ENCODE peak calls at places on chromosomes 16 and 17, in nine cellular contexts. B is fibroblast of mammary gland, G is progenitor cell of endocrine pancreas, Q is left ventricle myocardium inferior, J is HepG2, K is glutamatergic neuron, D is ovary, W is type B pancreatic cell, S is sigmoid colon. F is an unnamed sample.

GRCh38 chr17:60134396-60135159 is 15.2 kb upstream of the CA4 start:
- DNase-seq in S (peak), K (no peak), Q (no peak), J (no peak), D (no peak), W (no peak), G (no peak), B (peak), F (no peak)

GRCh38 chr16:75025766-75026165 is 26.9 kb downstream of the ZNRF1 start:
- DNase-seq in W (no peak), D (peak), S (no peak), J (no peak), Q (no peak), G (no peak), K (no peak), B (peak), F (no peak)

GRCh38 chr16:79673635-79674034 is 73.1 kb upstream of the MAF start:
- DNase-seq in S (no peak), Q (no peak), J (no peak), K (no peak), G (no peak), W (no peak), B (no peak), D (no peak), F (no peak)

GRCh38 chr16:55678061-55678935 is 22.5 kb downstream of the SLC6A2 start:
- DNase-seq in K (no peak), S (no peak), Q (peak), B (peak), W (no peak), D (no peak), J (no peak), G (no peak), F (no peak)

GRCh38 chr17:5797447-5797846 is 213.1 kb upstream of the NLRP1 start:
- DNase-seq in D (no peak), B (no peak), J (no peak), G (no peak), S (no peak), Q (no peak), W (no peak), K (no peak), F (no peak)

GRCh38 chr16:73057369-73058210 is 9.7 kb upstream of the ZFHX3 start:
- DNase-seq in S (no peak), J (no peak), D (peak), K (peak), B (no peak), G (peak), Q (peak), W (no peak), F (peak)

GRCh38 chr16:76882105-76882504 is 308.9 kb upstream of the MON1B start:
- DNase-seq in K (no peak), W (no peak), J (no peak), S (no peak), D (no peak), B (peak), G (no peak), Q (no peak), F (no peak)

GRCh38 chr17:61398721-61399130 is 917 bp upstream of the TBX2 start:
- DNase-seq in J (no peak), K (no peak), D (no peak), W (no peak), B (no peak), G (no peak), Q (no peak), S (no peak), F (no peak)

GRCh38 chr16:81158964-81159363 is 62.8 kb upstream of the GCSH start:
- DNase-seq in W (no peak), Q (no peak), J (peak), D (no peak), K (no peak), S (no peak), B (no peak), G (no peak), F (no peak)

GRCh38 chr17:11511696-11512095 is 86.6 kb upstream of the DNAH9 start:
- DNase-seq in K (no peak), G (no peak), B (no peak), W (no peak), J (peak), Q (no peak), D (no peak), S (no peak), F (no peak)

GRCh38 chr17:82963104-82963950 is 116.1 kb upstream of the METRNL start:
- DNase-seq in D (peak), J (no peak), G (peak), B (peak), K (peak), W (peak), Q (peak), S (peak), F (peak)

GRCh38 chr16:28098959-28099945 is 35.7 kb upstream of the GSG1L start:
- DNase-seq in K (peak), W (no peak), S (no peak), B (no peak), J (no peak), Q (no peak), D (no peak), G (no peak), F (no peak)

GRCh38 chr17:69375229-69375628 is 39.3 kb upstream of the MAP2K6 start:
- DNase-seq in B (no peak), S (no peak), Q (no peak), J (no peak), D (no peak), G (no peak), W (no peak), K (no peak), F (no peak)

GRCh38 chr16:71354156-71354555 is 4.4 kb upstream of the CALB2 start:
- DNase-seq in G (no peak), Q (no peak), K (no peak), W (peak), B (no peak), J (no peak), S (no peak), D (no peak), F (no peak)

GRCh38 chr16:79838860-79839259 is 238.3 kb upstream of the MAF start:
- DNase-seq in B (peak), J (no peak), Q (peak), G (no peak), D (peak), W (no peak), S (no peak), K (no peak), F (no peak)

GRCh38 chr17:35086164-35086563 is 22.7 kb upstream of the RFFL start:
- DNase-seq in S (no peak), D (no peak), J (no peak), Q (no peak), K (no peak), W (no peak), G (no peak), B (no peak), F (no peak)

GRCh38 chr17:63406689-63407330 is 39.3 kb downstream of the CYB561 start:
- DNase-seq in K (peak), W (no peak), J (peak), D (peak), B (peak), Q (no peak), G (peak), S (peak), F (peak)

GRCh38 chr17:18074566-18075272 is 13.0 kb upstream of the DRG2 start:
- DNase-seq in J (peak), G (no peak), B (peak), D (no peak), W (no peak), S (no peak), K (no peak), Q (no peak), F (no peak)

GRCh38 chr16:4917117-4917516 is 19.8 kb downstream of the PPL start:
- DNase-seq in B (peak), W (no peak), S (no peak), Q (no peak), J (no peak), D (no peak), G (no peak), K (no peak), F (no peak)

GRCh38 chr17:64276961-64277505 is 14.0 kb upstream of the TEX2 start:
- DNase-seq in W (no peak), K (no peak), Q (no peak), B (no peak), G (no peak), S (no peak), J (no peak), D (no peak), F (no peak)

GRCh38 chr16:49350265-49351103 is 23.1 kb upstream of the C16orf78 start:
- DNase-seq in J (peak), S (no peak), B (peak), W (no peak), K (peak), Q (peak), D (peak), G (peak), F (peak)

GRCh38 chr17:17575360-17576251 is 15.9 kb downstream of the PEMT start:
- DNase-seq in Q (no peak), B (peak), D (peak), W (no peak), G (no peak), J (no peak), K (no peak), S (peak), F (no peak)

GRCh38 chr16:79542196-79542859 is 58.2 kb downstream of the MAF start:
- DNase-seq in B (no peak), D (no peak), K (no peak), J (no peak), S (peak), G (no peak), W (no peak), Q (peak), F (no peak)

GRCh38 chr16:12613131-12613991 is 190.3 kb downstream of the CPPED1 start:
- DNase-seq in S (no peak), Q (no peak), B (peak), K (no peak), J (peak), W (no peak), G (no peak), D (no peak), F (no peak)

GRCh38 chr16:49021136-49021535 is 260.5 kb downstream of the CBLN1 start:
- DNase-seq in Q (no peak), K (no peak), W (no peak), S (peak), J (no peak), G (no peak), B (peak), D (no peak), F (peak)

GRCh38 chr17:42135664-42136653 is 13.4 kb downstream of the HSPB9 start:
- DNase-seq in B (peak), S (peak), K (no peak), D (peak), W (no peak), Q (peak), G (peak), J (peak), F (no peak)

GRCh38 chr17:41864498-41864836 is 756 bp downstream of the KLHL11 start:
- DNase-seq in G (no peak), K (no peak), S (peak), B (no peak), W (no peak), Q (no peak), D (no peak), J (no peak), F (no peak)

GRCh38 chr16:86578499-86579267 is at the start of gene FOXL1:
- DNase-seq in Q (peak), J (no peak), W (peak), G (no peak), S (no peak), K (peak), D (no peak), B (peak), F (peak)

GRCh38 chr17:60223456-60223855 is 73.7 kb downstream of the CA4 start:
- DNase-seq in D (no peak), W (no peak), G (no peak), K (no peak), J (no peak), B (no peak), Q (no peak), S (no peak), F (no peak)

GRCh38 chr17:1709971-1710806 is at the start of gene TLCD2:
- DNase-seq in J (no peak), B (peak), G (peak), Q (peak), D (peak), S (peak), K (peak), W (no peak), F (peak)

GRCh38 chr16:31063843-31064611 is 10.0 kb downstream of the ZNF668 start:
- DNase-seq in G (no peak), S (no peak), W (no peak), Q (no peak), B (no peak), J (no peak), D (no peak), K (no peak), F (no peak)

GRCh38 chr17:77235370-77236080 is 94.8 kb downstream of the SEC14L1 start:
- DNase-seq in D (no peak), S (no peak), W (no peak), Q (peak), B (peak), J (no peak), K (no peak), G (no peak), F (no peak)

GRCh38 chr16:60636117-60636516 is 1400.1 kb downstream of the CDH8 start:
- DNase-seq in K (no peak), S (no peak), J (no peak), B (no peak), W (no peak), D (no peak), Q (no peak), G (no peak), F (no peak)

GRCh38 chr17:80103686-80104085 is 2.3 kb downstream of the GAA start:
- DNase-seq in Q (no peak), S (no peak), B (no peak), W (no peak), J (no peak), K (no peak), G (no peak), D (no peak), F (no peak)

GRCh38 chr16:7492122-7492521 is 159.5 kb downstream of the RBFOX1 start:
- DNase-seq in W (no peak), B (no peak), G (no peak), S (no peak), K (no peak), J (no peak), D (no peak), Q (no peak), F (no peak)

GRCh38 chr16:50642349-50642748 is 38.8 kb downstream of the SNX20 start:
- DNase-seq in D (no peak), B (no peak), S (no peak), K (no peak), J (peak), G (no peak), Q (no peak), W (no peak), F (no peak)

GRCh38 chr16:8630205-8630953 is 8.9 kb downstream of the METTL22 start:
- DNase-seq in G (no peak), K (no peak), W (no peak), J (no peak), S (peak), Q (no peak), B (no peak), D (no peak), F (no peak)

GRCh38 chr17:15944720-15945492 is at the start of gene ADORA2B:
- DNase-seq in W (peak), Q (peak), G (peak), K (peak), J (peak), B (peak), S (peak), D (peak), F (peak)

GRCh38 chr16:3113765-3114479 is 1.5 kb downstream of the ZNF205 start:
- DNase-seq in G (no peak), Q (no peak), S (no peak), W (no peak), D (no peak), B (peak), K (no peak), J (no peak), F (no peak)
- TF ChIP-seq CTCF in G (no peak), Q (no peak), S (no peak), W (no peak), D (no peak), B (no peak), K (no peak), J (no peak), F (no peak)

DNA sequence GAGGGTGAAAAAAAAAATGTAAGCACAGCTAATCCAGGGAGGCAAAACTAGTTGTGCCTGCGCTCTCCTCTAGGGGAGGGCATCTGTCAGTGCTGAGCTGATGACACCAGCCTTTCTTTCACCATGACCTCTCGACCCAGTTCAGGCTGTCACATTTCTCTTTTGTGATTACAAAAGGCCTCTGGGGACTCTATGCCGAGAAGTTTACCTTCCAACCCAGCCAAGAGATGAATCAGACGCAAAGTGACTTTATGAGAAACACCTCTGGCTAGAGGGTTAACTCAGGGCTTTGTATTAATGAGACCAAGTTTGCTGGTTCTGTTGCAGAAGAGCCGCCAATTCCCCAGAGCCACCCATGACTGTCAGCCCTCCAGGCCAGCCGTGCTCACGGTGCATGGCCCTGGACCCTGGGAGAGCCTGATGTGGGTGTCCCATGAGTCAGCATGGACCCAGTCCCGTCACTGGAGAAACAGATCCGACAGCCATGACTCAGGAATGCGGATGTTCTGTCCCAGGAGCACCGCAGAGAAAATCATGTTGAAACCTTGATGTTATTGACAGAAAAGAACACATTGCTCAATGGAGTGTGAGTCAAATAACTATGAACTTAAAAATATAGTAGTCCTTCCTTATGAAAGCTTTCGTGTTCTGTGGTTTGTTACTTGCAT is 437.2 kb downstream of the HS3ST3B1 start:
- DNase-seq in B (peak), J (peak), W (no peak), Q (peak), G (no peak), S (peak), D (no peak), K (peak), F (peak)
- TF ChIP-seq CTCF in B (peak), J (peak), W (peak), Q (no peak), G (peak), S (no peak), D (no peak), K (peak), F (peak)

GRCh38 chr17:71869293-71869692 is 251.5 kb upstream of the SOX9 start:
- DNase-seq in J (no peak), B (no peak), Q (no peak), G (no peak), D (no peak), W (no peak), K (no peak), S (no peak), F (no peak)

GRCh38 chr17:71869833-71870545 is 250.8 kb upstream of the SOX9 start:
- DNase-seq in K (no peak), B (no peak), Q (no peak), W (no peak), G (no peak), J (no peak), S (no peak), D (no peak), F (no peak)

GRCh38 chr17:71872843-71873242 is 248.0 kb upstream of the SOX9 start:
- DNase-seq in K (no peak), S (no peak), J (no peak), B (no peak), D (no peak), W (no peak), G (no peak), Q (no peak), F (no peak)

GRCh38 chr17:71866095-71866494 is 254.7 kb upstream of the SOX9 start:
- DNase-seq in Q (no peak), G (no peak), K (no peak), J (no peak), D (no peak), W (no peak), S (no peak), B (no peak), F (no peak)

GRCh38 chr17:71870546-71870862 is 250.3 kb upstream of the SOX9 start:
- DNase-seq in Q (no peak), J (no peak), B (no peak), D (no peak), G (no peak), W (no peak), S (no peak), K (no peak), F (no peak)
- TF ChIP-seq CTCF in Q (no peak), J (no peak), B (no peak), D (no peak), G (no peak), W (no peak), S (no peak), K (no peak), F (no peak)

GRCh38 chr16:2930236-2930635 is 18.5 kb downstream of the FLYWCH1 start:
- DNase-seq in S (no peak), G (no peak), W (no peak), K (no peak), D (no peak), Q (no peak), B (no peak), J (no peak), F (no peak)
- TF ChIP-seq CTCF in S (no peak), G (no peak), W (no peak), K (no peak), D (no peak), Q (no peak), B (no peak), J (no peak), F (no peak)

DNA sequence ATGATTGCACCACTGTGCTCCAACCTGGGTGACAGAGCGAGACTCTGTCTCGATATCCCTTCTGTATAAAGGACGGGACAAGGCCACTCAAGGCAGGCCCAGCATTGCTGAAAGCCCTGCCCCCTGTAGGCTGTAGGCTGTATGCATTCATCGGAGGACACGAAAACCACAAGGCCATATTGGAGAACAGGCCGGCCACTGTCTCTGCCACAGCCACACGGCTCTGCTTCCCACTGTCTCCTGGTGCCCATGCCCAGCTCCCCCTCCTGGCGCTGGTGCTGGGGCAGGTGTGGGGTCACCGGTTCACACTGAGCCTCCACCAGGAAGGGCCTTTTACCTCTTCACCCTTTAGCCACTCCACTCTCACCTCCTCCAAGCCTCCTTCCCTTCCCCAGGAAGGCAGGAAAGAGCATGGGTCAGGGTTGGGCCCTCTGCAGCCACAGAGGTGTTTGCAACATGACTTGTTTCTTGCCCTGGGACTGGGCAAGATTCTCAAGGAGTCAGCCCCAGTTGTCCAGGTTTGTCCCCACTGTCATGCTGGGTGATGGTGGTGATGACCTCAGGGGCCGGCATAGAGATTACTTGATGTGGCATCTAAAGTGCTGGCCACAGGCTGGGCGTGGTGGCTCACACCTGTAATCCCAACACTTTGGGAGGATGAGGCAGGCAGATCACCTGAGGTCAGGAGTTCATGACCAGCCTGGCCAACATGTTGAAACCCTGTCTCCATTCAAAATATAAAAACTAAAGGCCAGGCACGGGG is 5.3 kb upstream of the NTN3 start:
- DNase-seq in Q (no peak), G (no peak), B (no peak), K (no peak), W (no peak), S (no peak), J (no peak), D (peak), F (no peak)
- TF ChIP-seq CTCF in Q (no peak), G (peak), B (peak), K (peak), W (peak), S (no peak), J (peak), D (no peak), F (peak)

F was measured in nephron progenitor cell.